ENCODE peak calls at places on chromosomes 5 and 9, in eight cellular contexts. One of them, this sample, is unnamed.

GRCh38 chr9:10062629-10063395 is 550.0 kb downstream of the PTPRD start:
- DNase-seq in epithelial cell of proximal tubule: peak
- DNase-seq in HTR-8/SVneo: no peak
- DNase-seq in activated gamma-delta T cell treated with Interleukin-2 at 50 U/mL for 16 hours: no peak
- DNase-seq in amygdala: no peak
- DNase-seq in renal cortical epithelial cell: peak
- DNase-seq in Kasumi-1: no peak
- DNase-seq in GM03348: peak
- DNase-seq in this sample: no peak

GRCh38 chr5:140973550-140973949 is 7.3 kb downstream of the PCDHAC2 start:
- DNase-seq in epithelial cell of proximal tubule: no peak
- DNase-seq in HTR-8/SVneo: no peak
- DNase-seq in activated gamma-delta T cell treated with Interleukin-2 at 50 U/mL for 16 hours: no peak
- DNase-seq in amygdala: no peak
- DNase-seq in renal cortical epithelial cell: no peak
- DNase-seq in Kasumi-1: no peak
- DNase-seq in GM03348: no peak
- DNase-seq in this sample: no peak

GRCh38 chr5:175922192-175922885 is 45.8 kb downstream of the THOC3 start:
- DNase-seq in epithelial cell of proximal tubule: peak
- DNase-seq in HTR-8/SVneo: peak
- DNase-seq in activated gamma-delta T cell treated with Interleukin-2 at 50 U/mL for 16 hours: no peak
- DNase-seq in amygdala: no peak
- DNase-seq in renal cortical epithelial cell: peak
- DNase-seq in Kasumi-1: no peak
- DNase-seq in GM03348: peak
- DNase-seq in this sample: no peak

GRCh38 chr5:16461782-16462181 is 3.8 kb downstream of the ZNF622 start:
- DNase-seq in epithelial cell of proximal tubule: peak
- DNase-seq in HTR-8/SVneo: peak
- DNase-seq in activated gamma-delta T cell treated with Interleukin-2 at 50 U/mL for 16 hours: no peak
- DNase-seq in amygdala: no peak
- DNase-seq in renal cortical epithelial cell: peak
- DNase-seq in Kasumi-1: no peak
- DNase-seq in GM03348: peak
- DNase-seq in this sample: no peak

GRCh38 chr5:137032929-137033328 is 466.2 kb downstream of the SPOCK1 start:
- DNase-seq in epithelial cell of proximal tubule: no peak
- DNase-seq in HTR-8/SVneo: no peak
- DNase-seq in activated gamma-delta T cell treated with Interleukin-2 at 50 U/mL for 16 hours: no peak
- DNase-seq in amygdala: no peak
- DNase-seq in renal cortical epithelial cell: no peak
- DNase-seq in Kasumi-1: no peak
- DNase-seq in GM03348: no peak
- DNase-seq in this sample: no peak

GRCh38 chr5:1006656-1007071 is 1.9 kb upstream of the NKD2 start:
- DNase-seq in epithelial cell of proximal tubule: no peak
- DNase-seq in HTR-8/SVneo: no peak
- DNase-seq in activated gamma-delta T cell treated with Interleukin-2 at 50 U/mL for 16 hours: no peak
- DNase-seq in amygdala: no peak
- DNase-seq in renal cortical epithelial cell: no peak
- DNase-seq in Kasumi-1: no peak
- DNase-seq in GM03348: no peak
- DNase-seq in this sample: peak

GRCh38 chr5:66247176-66247960 is 103.3 kb downstream of the SREK1 start:
- DNase-seq in epithelial cell of proximal tubule: peak
- DNase-seq in HTR-8/SVneo: peak
- DNase-seq in activated gamma-delta T cell treated with Interleukin-2 at 50 U/mL for 16 hours: no peak
- DNase-seq in amygdala: no peak
- DNase-seq in renal cortical epithelial cell: peak
- DNase-seq in Kasumi-1: no peak
- DNase-seq in GM03348: peak
- DNase-seq in this sample: no peak

GRCh38 chr5:76787237-76787636 is 31.6 kb upstream of the F2RL1 start:
- DNase-seq in epithelial cell of proximal tubule: no peak
- DNase-seq in HTR-8/SVneo: no peak
- DNase-seq in activated gamma-delta T cell treated with Interleukin-2 at 50 U/mL for 16 hours: no peak
- DNase-seq in amygdala: no peak
- DNase-seq in renal cortical epithelial cell: peak
- DNase-seq in Kasumi-1: no peak
- DNase-seq in GM03348: no peak
- DNase-seq in this sample: no peak

GRCh38 chr5:80414113-80414512 is 6.2 kb downstream of the ZFYVE16 start:
- DNase-seq in epithelial cell of proximal tubule: no peak
- DNase-seq in HTR-8/SVneo: no peak
- DNase-seq in activated gamma-delta T cell treated with Interleukin-2 at 50 U/mL for 16 hours: no peak
- DNase-seq in amygdala: no peak
- DNase-seq in renal cortical epithelial cell: no peak
- DNase-seq in Kasumi-1: peak
- DNase-seq in GM03348: peak
- DNase-seq in this sample: no peak

GRCh38 chr5:74762599-74762998 is 4.3 kb downstream of the GFM2 start:
- DNase-seq in epithelial cell of proximal tubule: peak
- DNase-seq in HTR-8/SVneo: peak
- DNase-seq in activated gamma-delta T cell treated with Interleukin-2 at 50 U/mL for 16 hours: no peak
- DNase-seq in amygdala: no peak
- DNase-seq in renal cortical epithelial cell: peak
- DNase-seq in Kasumi-1: no peak
- DNase-seq in GM03348: peak
- DNase-seq in this sample: no peak

GRCh38 chr5:86688414-86688813 is 70.7 kb downstream of the COX7C start:
- DNase-seq in epithelial cell of proximal tubule: peak
- DNase-seq in HTR-8/SVneo: no peak
- DNase-seq in activated gamma-delta T cell treated with Interleukin-2 at 50 U/mL for 16 hours: no peak
- DNase-seq in amygdala: no peak
- DNase-seq in renal cortical epithelial cell: peak
- DNase-seq in Kasumi-1: no peak
- DNase-seq in GM03348: no peak
- DNase-seq in this sample: no peak

GRCh38 chr5:136000937-136001336 is 27.9 kb upstream of the TGFBI start:
- DNase-seq in epithelial cell of proximal tubule: no peak
- DNase-seq in HTR-8/SVneo: no peak
- DNase-seq in activated gamma-delta T cell treated with Interleukin-2 at 50 U/mL for 16 hours: no peak
- DNase-seq in amygdala: no peak
- DNase-seq in renal cortical epithelial cell: no peak
- DNase-seq in Kasumi-1: peak
- DNase-seq in GM03348: no peak
- DNase-seq in this sample: no peak

GRCh38 chr9:91044354-91044753 is 242.7 kb downstream of the SYK start:
- DNase-seq in epithelial cell of proximal tubule: no peak
- DNase-seq in HTR-8/SVneo: no peak
- DNase-seq in activated gamma-delta T cell treated with Interleukin-2 at 50 U/mL for 16 hours: no peak
- DNase-seq in amygdala: no peak
- DNase-seq in renal cortical epithelial cell: no peak
- DNase-seq in Kasumi-1: no peak
- DNase-seq in GM03348: no peak
- DNase-seq in this sample: no peak

This sample was measured in mesenteric fat pad.